ENCODE peak calls at places on chromosomes 1 and 21, in four cellular contexts. One of them, this sample, is unnamed. For H3K27me3, the result is how much of the 10 kb centered on the place peaks cover.

GRCh38 chr1:33692216-33693188 is 171.4 kb upstream of the HMGB4 start:
- DNase-seq in psoas muscle: no peak
- DNase-seq in CD8-positive, alpha-beta T cell: no peak
- DNase-seq in H9: no peak
- DNase-seq in this sample: no peak

GRCh38 chr21:35575280-35575915 is 484.9 kb downstream of the SETD4 start:
- DNase-seq in psoas muscle: no peak
- DNase-seq in CD8-positive, alpha-beta T cell: no peak
- DNase-seq in H9: no peak
- DNase-seq in this sample: no peak

GRCh38 chr1:24526940-24527542 is 24.4 kb downstream of the RCAN3 start:
- DNase-seq in psoas muscle: no peak
- DNase-seq in CD8-positive, alpha-beta T cell: peak
- DNase-seq in H9: no peak
- DNase-seq in this sample: no peak

GRCh38 chr1:206794294-206794908 is 22.1 kb upstream of the IL10 start:
- DNase-seq in psoas muscle: no peak
- DNase-seq in CD8-positive, alpha-beta T cell: no peak
- DNase-seq in H9: no peak
- DNase-seq in this sample: no peak

GRCh38 chr21:44291078-44291935 is 5.6 kb downstream of the AIRE start:
- DNase-seq in psoas muscle: peak
- DNase-seq in CD8-positive, alpha-beta T cell: no peak
- DNase-seq in H9: no peak
- DNase-seq in this sample: peak

GRCh38 chr1:69915347-69915746 is 290.0 kb downstream of the LRRC40 start:
- DNase-seq in psoas muscle: no peak
- DNase-seq in CD8-positive, alpha-beta T cell: no peak
- DNase-seq in H9: no peak
- DNase-seq in this sample: no peak

GRCh38 chr1:10795305-10796021 is 983 bp downstream of the CASZ1 start:
- DNase-seq in psoas muscle: no peak
- DNase-seq in CD8-positive, alpha-beta T cell: no peak
- DNase-seq in H9: no peak
- DNase-seq in this sample: no peak

GRCh38 chr1:176692431-176692830 is 229.5 kb downstream of the PAPPA2 start:
- DNase-seq in psoas muscle: peak
- DNase-seq in CD8-positive, alpha-beta T cell: no peak
- DNase-seq in H9: no peak
- DNase-seq in this sample: no peak

GRCh38 chr1:183569141-183569540 is 21.1 kb downstream of the NCF2 start:
- DNase-seq in psoas muscle: no peak
- DNase-seq in CD8-positive, alpha-beta T cell: no peak
- DNase-seq in H9: no peak
- DNase-seq in this sample: no peak

GRCh38 chr1:202276920-202277319 is 64.8 kb downstream of the UBE2T start:
- DNase-seq in psoas muscle: no peak
- DNase-seq in CD8-positive, alpha-beta T cell: no peak
- DNase-seq in H9: no peak
- DNase-seq in this sample: no peak

GRCh38 chr1:83098791-83099190 is 900.1 kb downstream of the TTLL7 start:
- DNase-seq in psoas muscle: no peak
- DNase-seq in CD8-positive, alpha-beta T cell: no peak
- DNase-seq in H9: no peak
- DNase-seq in this sample: no peak

GRCh38 chr1:109498161-109498801 is 4.4 kb downstream of the CYB561D1 start:
- DNase-seq in psoas muscle: no peak
- DNase-seq in CD8-positive, alpha-beta T cell: no peak
- DNase-seq in H9: peak
- DNase-seq in this sample: no peak

GRCh38 chr1:155527672-155528071 is 34.9 kb downstream of the ASH1L start:
- DNase-seq in psoas muscle: no peak
- DNase-seq in CD8-positive, alpha-beta T cell: no peak
- DNase-seq in H9: no peak
- DNase-seq in this sample: no peak

GRCh38 chr1:180252638-180253536 is 22.8 kb downstream of the LHX4 start:
- DNase-seq in psoas muscle: peak
- DNase-seq in CD8-positive, alpha-beta T cell: peak
- DNase-seq in H9: peak
- DNase-seq in this sample: no peak

GRCh38 chr1:230277201-230277771 is 148.8 kb downstream of the PGBD5 start:
- DNase-seq in psoas muscle: no peak
- DNase-seq in CD8-positive, alpha-beta T cell: no peak
- DNase-seq in H9: peak
- DNase-seq in this sample: no peak

GRCh38 chr1:235286667-235287066 is 41.3 kb downstream of the ARID4B start:
- DNase-seq in psoas muscle: no peak
- DNase-seq in CD8-positive, alpha-beta T cell: no peak
- DNase-seq in H9: no peak
- DNase-seq in this sample: no peak

GRCh38 chr1:100320311-100321097 is 31.8 kb upstream of the CDC14A start:
- DNase-seq in psoas muscle: no peak
- DNase-seq in CD8-positive, alpha-beta T cell: no peak
- DNase-seq in H9: no peak
- DNase-seq in this sample: no peak

GRCh38 chr21:42406846-42407245 is 3.1 kb downstream of the UBASH3A start:
- DNase-seq in psoas muscle: no peak
- DNase-seq in CD8-positive, alpha-beta T cell: no peak
- DNase-seq in H9: no peak
- DNase-seq in this sample: no peak

GRCh38 chr1:79042539-79042938 is 36.0 kb upstream of the ADGRL4 start:
- DNase-seq in psoas muscle: no peak
- DNase-seq in CD8-positive, alpha-beta T cell: no peak
- DNase-seq in H9: no peak
- DNase-seq in this sample: no peak

GRCh38 chr1:155077346-155077745 is 1.3 kb upstream of the EFNA3 start:
- DNase-seq in psoas muscle: no peak
- DNase-seq in CD8-positive, alpha-beta T cell: no peak
- DNase-seq in H9: no peak
- DNase-seq in this sample: no peak

GRCh38 chr1:8987881-8988617 is 38.2 kb downstream of the SLC2A7 start:
- DNase-seq in psoas muscle: peak
- DNase-seq in CD8-positive, alpha-beta T cell: peak
- DNase-seq in H9: peak
- DNase-seq in this sample: peak

GRCh38 chr1:31739281-31739853 is 24.8 kb downstream of the ADGRB2 start:
- DNase-seq in psoas muscle: no peak
- DNase-seq in CD8-positive, alpha-beta T cell: no peak
- DNase-seq in H9: peak
- DNase-seq in this sample: peak

GRCh38 chr1:201404722-201405483 is 5.8 kb upstream of the LAD1 start:
- DNase-seq in psoas muscle: no peak
- DNase-seq in CD8-positive, alpha-beta T cell: no peak
- DNase-seq in H9: no peak
- DNase-seq in this sample: no peak

GRCh38 chr1:19007491-19008441 is 51.3 kb upstream of the IFFO2 start:
- DNase-seq in psoas muscle: no peak
- DNase-seq in CD8-positive, alpha-beta T cell: no peak
- DNase-seq in H9: no peak
- DNase-seq in this sample: no peak

GRCh38 chr1:88658419-88658818 is 25.7 kb upstream of the PKN2 start:
- DNase-seq in psoas muscle: no peak
- DNase-seq in CD8-positive, alpha-beta T cell: no peak
- DNase-seq in H9: no peak
- DNase-seq in this sample: no peak

GRCh38 chr21:34987673-34988072 is 61.4 kb downstream of the RUNX1 start:
- DNase-seq in psoas muscle: no peak
- DNase-seq in CD8-positive, alpha-beta T cell: no peak
- DNase-seq in H9: no peak
- DNase-seq in this sample: no peak

GRCh38 chr1:58857673-58858343 is 74.0 kb upstream of the JUN start:
- DNase-seq in psoas muscle: no peak
- DNase-seq in CD8-positive, alpha-beta T cell: no peak
- DNase-seq in H9: no peak
- DNase-seq in this sample: peak

GRCh38 chr1:151867785-151868403 is 14.4 kb upstream of the THEM5 start:
- DNase-seq in psoas muscle: no peak
- DNase-seq in CD8-positive, alpha-beta T cell: no peak
- DNase-seq in H9: no peak
- DNase-seq in this sample: no peak

GRCh38 chr1:202568466-202569196 is 141.6 kb downstream of the SYT2 start:
- DNase-seq in psoas muscle: no peak
- DNase-seq in CD8-positive, alpha-beta T cell: no peak
- DNase-seq in H9: no peak
- DNase-seq in this sample: no peak

GRCh38 chr1:1298861-1299685 is 8.7 kb downstream of the ACAP3 start:
- DNase-seq in psoas muscle: no peak
- DNase-seq in CD8-positive, alpha-beta T cell: no peak
- DNase-seq in H9: peak
- DNase-seq in this sample: no peak

GRCh38 chr1:107187399-107187798 is 46.6 kb downstream of the NTNG1 start:
- DNase-seq in psoas muscle: no peak
- DNase-seq in CD8-positive, alpha-beta T cell: no peak
- DNase-seq in H9: no peak
- DNase-seq in this sample: no peak

GRCh38 chr1:180234369-180235076 is 4.5 kb downstream of the LHX4 start:
- DNase-seq in psoas muscle: no peak
- DNase-seq in CD8-positive, alpha-beta T cell: no peak
- DNase-seq in H9: peak
- DNase-seq in this sample: no peak

DNA sequence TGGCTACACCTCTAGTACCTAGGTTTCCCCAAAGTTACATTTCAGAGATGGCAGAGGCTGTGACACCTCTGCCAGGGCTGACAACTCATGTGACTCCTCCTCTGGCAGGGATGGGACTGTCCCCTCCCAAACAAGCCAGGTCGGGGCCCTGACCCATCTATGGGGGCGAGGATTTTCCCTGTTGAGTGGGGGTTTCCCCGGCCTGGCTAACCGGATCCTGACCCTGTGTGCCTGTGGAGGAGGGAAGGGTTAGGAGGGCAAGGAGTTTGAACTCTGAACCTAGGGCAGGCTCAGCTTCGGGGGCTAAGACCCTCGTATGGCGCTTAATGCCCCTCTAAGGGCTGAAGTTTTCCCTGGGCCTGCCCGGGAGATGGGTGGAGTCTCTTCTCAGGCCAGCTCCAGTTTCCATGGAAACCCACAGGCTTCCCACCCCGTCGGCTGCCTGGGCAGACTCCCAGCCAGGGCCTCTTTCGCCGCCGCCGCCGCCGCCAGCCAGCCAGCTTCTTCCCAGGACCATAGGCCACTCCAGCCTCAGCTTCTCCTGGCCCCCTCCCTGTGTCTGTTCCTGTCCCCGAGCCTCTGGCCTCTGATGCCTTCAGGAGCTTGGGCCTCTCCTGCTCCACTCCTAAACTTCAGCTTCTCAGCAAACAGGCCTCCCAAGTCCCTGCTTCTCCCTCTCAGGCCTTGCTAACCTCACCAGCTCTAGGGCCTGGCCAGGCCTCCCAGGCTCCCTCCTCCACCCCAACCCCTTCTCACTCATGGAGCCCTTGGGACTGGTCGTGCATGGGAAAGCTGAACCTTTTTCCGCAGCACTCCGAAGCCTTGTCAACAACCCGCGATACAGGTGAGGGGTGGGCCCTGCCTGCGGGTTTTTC is at the start of gene BTBD19:
- DNase-seq in psoas muscle: peak
- DNase-seq in CD8-positive, alpha-beta T cell: no peak
- DNase-seq in H9: peak
- DNase-seq in this sample: no peak
- H3K27me3 ChIP-seq in psoas muscle: under half
- H3K27me3 ChIP-seq in CD8-positive, alpha-beta T cell: under half
- H3K27me3 ChIP-seq in H9: under half
- H3K27me3 ChIP-seq in this sample: under half

DNA sequence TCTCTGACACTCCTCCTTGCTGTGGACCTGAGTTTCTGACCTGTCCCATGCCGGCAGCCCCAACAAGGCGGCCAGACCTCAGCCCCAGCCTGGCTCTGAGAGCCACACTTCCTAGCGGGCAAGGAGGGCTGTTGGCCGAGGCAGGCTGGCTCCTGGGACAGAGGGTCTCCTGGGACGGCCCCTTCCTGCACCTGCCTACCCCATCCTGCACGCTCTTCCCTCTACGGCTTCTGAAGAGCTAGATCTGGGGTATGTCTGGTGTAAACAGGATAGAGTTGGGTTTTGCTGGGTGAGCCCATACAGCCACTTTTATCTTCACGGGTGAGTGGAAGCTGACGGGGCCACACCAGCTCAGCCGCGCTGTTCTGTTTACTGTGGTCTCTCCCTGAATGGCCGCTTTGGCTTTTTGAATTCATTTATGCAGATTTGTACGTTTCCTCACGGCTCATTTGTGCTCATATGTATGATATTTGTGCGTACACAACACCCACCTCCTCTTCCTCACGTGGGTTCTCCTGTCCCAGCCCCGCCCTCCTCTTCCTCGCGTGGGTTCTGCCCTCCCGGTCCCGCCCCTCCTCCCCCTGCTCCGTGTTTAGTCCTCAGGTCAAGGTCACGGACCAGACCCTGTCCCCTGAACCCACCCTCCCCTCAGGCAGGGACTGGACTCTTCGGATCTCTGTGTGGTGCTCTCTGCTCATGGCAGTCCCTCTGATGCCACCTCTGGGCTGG is 34.7 kb upstream of the POFUT2 start:
- DNase-seq in psoas muscle: no peak
- DNase-seq in CD8-positive, alpha-beta T cell: no peak
- DNase-seq in H9: peak
- DNase-seq in this sample: no peak
- TF ChIP-seq CTCF in psoas muscle: no peak
- TF ChIP-seq CTCF in CD8-positive, alpha-beta T cell: no peak
- TF ChIP-seq CTCF in H9: no peak
- TF ChIP-seq CTCF in this sample: no peak

GRCh38 chr1:55001311-55001710 is 2.6 kb downstream of the BSND start:
- DNase-seq in psoas muscle: no peak
- DNase-seq in CD8-positive, alpha-beta T cell: no peak
- DNase-seq in H9: no peak
- DNase-seq in this sample: no peak
- H3K27me3 ChIP-seq in psoas muscle: under half
- H3K27me3 ChIP-seq in CD8-positive, alpha-beta T cell: under half
- H3K27me3 ChIP-seq in H9: under half
- H3K27me3 ChIP-seq in this sample: under half

GRCh38 chr21:39713905-39714304 is 31.1 kb upstream of the IGSF5 start:
- DNase-seq in psoas muscle: no peak
- DNase-seq in CD8-positive, alpha-beta T cell: no peak
- DNase-seq in H9: no peak
- DNase-seq in this sample: no peak

GRCh38 chr21:39710866-39711265 is 34.1 kb upstream of the IGSF5 start:
- DNase-seq in psoas muscle: no peak
- DNase-seq in CD8-positive, alpha-beta T cell: no peak
- DNase-seq in H9: no peak
- DNase-seq in this sample: no peak

GRCh38 chr21:39714331-39714730 is 30.7 kb upstream of the IGSF5 start:
- DNase-seq in psoas muscle: no peak
- DNase-seq in CD8-positive, alpha-beta T cell: no peak
- DNase-seq in H9: no peak
- DNase-seq in this sample: no peak

GRCh38 chr21:39715804-39716397 is 29.1 kb upstream of the IGSF5 start:
- DNase-seq in psoas muscle: peak
- DNase-seq in CD8-positive, alpha-beta T cell: peak
- DNase-seq in H9: peak
- DNase-seq in this sample: no peak

DNA sequence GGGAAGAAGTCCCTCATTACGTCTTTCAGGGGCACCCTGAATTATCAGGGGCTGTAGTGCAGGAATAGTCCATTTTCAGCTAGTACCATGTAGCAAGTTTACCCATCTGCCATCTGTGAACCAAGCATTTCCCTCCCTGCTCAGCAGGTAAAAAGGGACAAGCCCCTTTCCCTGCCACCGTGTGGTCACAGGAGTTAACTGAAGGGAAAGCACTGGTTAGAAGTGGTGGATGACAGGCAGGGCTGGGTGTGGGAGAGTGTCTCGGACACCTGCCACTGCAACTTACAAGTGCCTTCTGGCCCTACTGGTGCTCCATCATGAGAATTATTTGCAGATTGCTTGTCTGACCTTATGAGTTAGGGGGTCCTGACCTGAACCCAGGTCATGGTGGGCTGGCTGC is 32.0 kb upstream of the IGSF5 start:
- DNase-seq in psoas muscle: no peak
- DNase-seq in CD8-positive, alpha-beta T cell: no peak
- DNase-seq in H9: peak
- DNase-seq in this sample: no peak
- TF ChIP-seq CTCF in psoas muscle: no peak
- TF ChIP-seq CTCF in CD8-positive, alpha-beta T cell: no peak
- TF ChIP-seq CTCF in H9: peak
- TF ChIP-seq CTCF in this sample: no peak